ENCODE peak calls at places on chromosomes 12 and 14, in four cellular contexts. One of them, this sample, is unnamed.

GRCh38 chr12:124567035-124567672 is at the start of gene NCOR2:
- DNase-seq in fibroblast of lung: no peak
- DNase-seq in suprapubic skin: no peak
- DNase-seq in BJ: no peak
- DNase-seq in this sample: no peak

GRCh38 chr12:131674373-131674772 is 36.5 kb upstream of the SFSWAP start:
- DNase-seq in suprapubic skin: peak
- DNase-seq in BJ: no peak
- DNase-seq in fibroblast of lung: no peak
- DNase-seq in this sample: no peak

GRCh38 chr14:102375126-102375525 is 12.4 kb downstream of the TECPR2 start:
- DNase-seq in BJ: no peak
- DNase-seq in suprapubic skin: no peak
- DNase-seq in fibroblast of lung: no peak
- DNase-seq in this sample: no peak

GRCh38 chr12:9727813-9728212 is 5.1 kb downstream of the CLECL1 start:
- DNase-seq in suprapubic skin: no peak
- DNase-seq in fibroblast of lung: no peak
- DNase-seq in BJ: no peak
- DNase-seq in this sample: no peak

GRCh38 chr12:100484178-100484886 is 10.7 kb downstream of the NR1H4 start:
- DNase-seq in suprapubic skin: no peak
- DNase-seq in BJ: no peak
- DNase-seq in fibroblast of lung: peak
- DNase-seq in this sample: no peak

GRCh38 chr12:78018939-78019338 is 188.2 kb downstream of the NAV3 start:
- DNase-seq in BJ: no peak
- DNase-seq in fibroblast of lung: peak
- DNase-seq in suprapubic skin: no peak
- DNase-seq in this sample: no peak

GRCh38 chr12:643478-644292 is 19.6 kb downstream of the NINJ2 start:
- DNase-seq in fibroblast of lung: no peak
- DNase-seq in suprapubic skin: peak
- DNase-seq in BJ: no peak
- DNase-seq in this sample: no peak

GRCh38 chr12:113163030-113163360 is 13.5 kb downstream of the CFAP73 start:
- DNase-seq in BJ: no peak
- DNase-seq in fibroblast of lung: no peak
- DNase-seq in suprapubic skin: no peak
- DNase-seq in this sample: no peak

GRCh38 chr14:97704316-97704715 is 907.1 kb downstream of the VRK1 start:
- DNase-seq in suprapubic skin: no peak
- DNase-seq in fibroblast of lung: no peak
- DNase-seq in BJ: no peak
- DNase-seq in this sample: no peak

GRCh38 chr14:67574806-67575205 is 25.3 kb downstream of the PIGH start:
- DNase-seq in fibroblast of lung: no peak
- DNase-seq in BJ: no peak
- DNase-seq in suprapubic skin: peak
- DNase-seq in this sample: no peak

GRCh38 chr14:59772252-59772651 is 98.3 kb downstream of the RTN1 start:
- DNase-seq in suprapubic skin: no peak
- DNase-seq in BJ: no peak
- DNase-seq in fibroblast of lung: no peak
- DNase-seq in this sample: no peak

GRCh38 chr12:26789731-26790644 is 43.0 kb downstream of the ITPR2 start:
- DNase-seq in suprapubic skin: no peak
- DNase-seq in fibroblast of lung: peak
- DNase-seq in BJ: peak
- DNase-seq in this sample: no peak

GRCh38 chr12:124147579-124147978 is 147.3 kb upstream of the RFLNA start:
- DNase-seq in fibroblast of lung: no peak
- DNase-seq in BJ: no peak
- DNase-seq in suprapubic skin: no peak
- DNase-seq in this sample: no peak

GRCh38 chr12:24111591-24111990 is 162.1 kb upstream of the SOX5 start:
- DNase-seq in suprapubic skin: no peak
- DNase-seq in fibroblast of lung: peak
- DNase-seq in BJ: no peak
- DNase-seq in this sample: no peak

GRCh38 chr12:40921563-40922163 is 229.4 kb downstream of the CNTN1 start:
- DNase-seq in BJ: no peak
- DNase-seq in suprapubic skin: no peak
- DNase-seq in fibroblast of lung: peak
- DNase-seq in this sample: no peak

GRCh38 chr12:108630481-108631207 is 3.0 kb downstream of the SELPLG start:
- DNase-seq in BJ: peak
- DNase-seq in fibroblast of lung: peak
- DNase-seq in suprapubic skin: no peak
- DNase-seq in this sample: no peak

GRCh38 chr14:99260652-99261551 is 11.1 kb downstream of the BCL11B start:
- DNase-seq in suprapubic skin: no peak
- DNase-seq in fibroblast of lung: no peak
- DNase-seq in BJ: no peak
- DNase-seq in this sample: no peak

GRCh38 chr12:110007874-110008273 is 8.6 kb downstream of the ANKRD13A start:
- DNase-seq in BJ: no peak
- DNase-seq in fibroblast of lung: no peak
- DNase-seq in suprapubic skin: no peak
- DNase-seq in this sample: no peak

GRCh38 chr14:75531256-75531655 is 9.0 kb downstream of the BATF start:
- DNase-seq in suprapubic skin: no peak
- DNase-seq in BJ: no peak
- DNase-seq in fibroblast of lung: no peak
- DNase-seq in this sample: no peak

GRCh38 chr12:82565982-82566381 is 120.7 kb upstream of the TMTC2 start:
- DNase-seq in fibroblast of lung: no peak
- DNase-seq in BJ: no peak
- DNase-seq in suprapubic skin: no peak
- DNase-seq in this sample: no peak

GRCh38 chr12:59185291-59185690 is 265.0 kb upstream of the LRIG3 start:
- DNase-seq in suprapubic skin: no peak
- DNase-seq in BJ: no peak
- DNase-seq in fibroblast of lung: no peak
- DNase-seq in this sample: no peak

GRCh38 chr12:75690556-75690955 is 179.1 kb upstream of the KRR1 start:
- DNase-seq in fibroblast of lung: peak
- DNase-seq in BJ: peak
- DNase-seq in suprapubic skin: no peak
- DNase-seq in this sample: no peak

GRCh38 chr12:120642806-120643205 is 2.4 kb downstream of the CABP1 start:
- DNase-seq in BJ: no peak
- DNase-seq in suprapubic skin: no peak
- DNase-seq in fibroblast of lung: no peak
- DNase-seq in this sample: peak

DNA sequence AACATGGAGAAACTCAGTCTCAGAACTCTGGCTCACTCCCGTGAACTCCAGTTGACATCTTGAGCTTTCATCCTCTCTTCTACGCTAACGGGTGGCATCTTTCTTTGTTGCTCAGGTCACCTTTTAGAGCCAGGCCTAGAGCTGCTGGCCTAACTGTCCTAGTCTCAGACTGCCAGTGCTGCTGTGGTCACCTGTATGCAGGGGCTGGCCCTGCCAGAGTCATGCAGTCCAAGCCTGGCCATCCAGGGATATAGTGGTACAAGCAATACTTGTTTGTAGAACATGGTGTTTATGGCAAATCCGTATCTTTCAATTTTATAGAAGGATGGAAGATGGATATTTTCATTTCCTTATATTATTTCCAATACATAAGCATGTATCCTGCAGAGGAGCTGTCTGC is 117.2 kb downstream of the PELI2 start:
- DNase-seq in BJ: no peak
- DNase-seq in fibroblast of lung: no peak
- DNase-seq in suprapubic skin: no peak
- DNase-seq in this sample: no peak
- TF ChIP-seq CTCF in BJ: no peak
- TF ChIP-seq CTCF in fibroblast of lung: no peak
- TF ChIP-seq CTCF in suprapubic skin: no peak
- TF ChIP-seq CTCF in this sample: no peak

GRCh38 chr12:68745376-68745903 is 536 bp upstream of the SLC35E3 start:
- DNase-seq in fibroblast of lung: peak
- DNase-seq in suprapubic skin: no peak
- DNase-seq in BJ: no peak
- DNase-seq in this sample: no peak
- H3K4me3 ChIP-seq in fibroblast of lung: peak
- H3K4me3 ChIP-seq in suprapubic skin: peak
- H3K4me3 ChIP-seq in BJ: peak
- H3K4me3 ChIP-seq in this sample: peak

GRCh38 chr12:15575797-15576560 is 213.2 kb downstream of the EPS8 start:
- DNase-seq in BJ: no peak
- DNase-seq in fibroblast of lung: no peak
- DNase-seq in suprapubic skin: no peak
- DNase-seq in this sample: no peak
- TF ChIP-seq CTCF in BJ: no peak
- TF ChIP-seq CTCF in fibroblast of lung: no peak
- TF ChIP-seq CTCF in suprapubic skin: no peak
- TF ChIP-seq CTCF in this sample: no peak

DNA sequence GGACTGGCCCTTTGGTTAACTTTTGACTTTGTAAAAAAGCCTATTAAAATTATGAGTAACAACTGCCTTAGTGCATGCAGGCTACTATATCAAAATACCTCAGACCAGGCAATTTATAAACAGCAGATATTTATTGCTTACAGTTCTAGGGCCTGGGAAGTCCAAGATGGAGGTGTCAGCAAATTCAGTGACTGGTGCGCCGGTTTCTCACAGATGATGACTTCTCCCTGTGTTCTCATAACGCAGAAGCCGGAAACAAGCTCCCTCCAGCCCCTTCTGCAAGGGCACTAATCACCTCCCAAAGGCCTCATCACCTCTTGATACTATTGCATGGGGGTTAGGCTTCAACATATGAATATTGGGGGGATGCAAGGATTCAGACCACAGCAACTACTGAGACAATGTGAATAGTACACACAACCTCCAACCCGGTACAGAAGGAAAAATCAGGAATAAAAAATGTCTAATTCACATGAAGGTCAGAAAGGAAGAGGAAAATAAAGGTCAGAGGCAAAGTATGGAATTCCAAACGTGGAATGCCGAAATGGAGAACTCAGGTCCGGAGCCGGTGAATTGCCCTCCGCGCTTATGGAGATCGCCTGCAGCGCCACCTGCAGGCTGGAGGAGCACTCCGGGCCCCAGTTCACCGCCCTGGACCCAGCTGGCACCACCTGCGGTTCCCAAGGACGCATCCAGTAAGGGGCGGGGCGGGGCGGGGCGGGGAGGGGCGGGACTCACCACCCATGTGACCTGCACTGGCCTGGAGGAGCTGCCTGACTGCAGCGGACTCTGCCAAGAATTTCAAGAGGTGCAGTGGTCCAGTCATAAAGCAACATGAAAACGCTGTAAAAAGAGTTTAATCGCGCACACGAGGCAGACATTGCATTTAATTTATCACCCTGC is 203.4 kb downstream of the KIF26A start:
- DNase-seq in fibroblast of lung: no peak
- DNase-seq in suprapubic skin: no peak
- DNase-seq in BJ: no peak
- DNase-seq in this sample: no peak
- H3K4me3 ChIP-seq in fibroblast of lung: no peak
- H3K4me3 ChIP-seq in suprapubic skin: no peak
- H3K4me3 ChIP-seq in BJ: no peak
- H3K4me3 ChIP-seq in this sample: no peak

GRCh38 chr12:115918763-115919162 is 358.7 kb downstream of the MED13L start:
- DNase-seq in fibroblast of lung: no peak
- DNase-seq in BJ: no peak
- DNase-seq in suprapubic skin: no peak
- DNase-seq in this sample: no peak

GRCh38 chr12:115923851-115924250 is 353.6 kb downstream of the MED13L start:
- DNase-seq in suprapubic skin: no peak
- DNase-seq in BJ: no peak
- DNase-seq in fibroblast of lung: no peak
- DNase-seq in this sample: no peak

GRCh38 chr12:115920395-115921183 is 356.9 kb downstream of the MED13L start:
- DNase-seq in fibroblast of lung: no peak
- DNase-seq in BJ: peak
- DNase-seq in suprapubic skin: no peak
- DNase-seq in this sample: no peak

GRCh38 chr12:115926037-115926670 is 351.3 kb downstream of the MED13L start:
- DNase-seq in suprapubic skin: no peak
- DNase-seq in fibroblast of lung: no peak
- DNase-seq in BJ: no peak
- DNase-seq in this sample: no peak

GRCh38 chr12:115922952-115923564 is 354.4 kb downstream of the MED13L start:
- DNase-seq in BJ: no peak
- DNase-seq in suprapubic skin: no peak
- DNase-seq in fibroblast of lung: peak
- DNase-seq in this sample: no peak
- TF ChIP-seq CTCF in BJ: no peak
- TF ChIP-seq CTCF in suprapubic skin: no peak
- TF ChIP-seq CTCF in fibroblast of lung: peak
- TF ChIP-seq CTCF in this sample: peak

GRCh38 chr14:24145219-24145618 is 1.2 kb downstream of the PSME2 start:
- DNase-seq in fibroblast of lung: no peak
- DNase-seq in suprapubic skin: no peak
- DNase-seq in BJ: no peak
- DNase-seq in this sample: no peak
- H3K4me3 ChIP-seq in fibroblast of lung: peak
- H3K4me3 ChIP-seq in suprapubic skin: no peak
- H3K4me3 ChIP-seq in BJ: no peak
- H3K4me3 ChIP-seq in this sample: peak

DNA sequence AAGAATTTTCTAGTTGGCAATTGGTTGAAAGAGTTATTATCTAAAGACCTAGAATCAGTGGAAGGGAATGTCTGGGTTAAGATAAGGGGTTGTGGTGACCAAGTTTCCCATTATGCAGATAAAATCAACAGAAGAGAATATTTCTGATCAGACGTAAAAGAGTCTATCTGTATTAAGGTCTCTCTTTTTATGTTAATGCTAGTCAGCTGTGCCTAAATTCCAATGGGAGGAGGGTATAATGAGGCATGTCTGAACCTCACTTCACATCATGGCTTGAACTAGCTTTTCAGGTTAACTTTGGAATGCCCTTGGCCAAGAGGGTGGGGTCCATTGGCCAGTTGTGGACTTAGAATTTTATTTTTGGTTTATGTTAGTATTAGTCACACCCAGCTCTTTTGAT is 34.3 kb upstream of the CHST11 start:
- DNase-seq in suprapubic skin: no peak
- DNase-seq in BJ: no peak
- DNase-seq in fibroblast of lung: no peak
- DNase-seq in this sample: no peak
- TF ChIP-seq CTCF in suprapubic skin: no peak
- TF ChIP-seq CTCF in BJ: no peak
- TF ChIP-seq CTCF in fibroblast of lung: no peak
- TF ChIP-seq CTCF in this sample: no peak

GRCh38 chr12:54603173-54603814 is 14.8 kb upstream of the PPP1R1A start:
- DNase-seq in suprapubic skin: peak
- DNase-seq in BJ: no peak
- DNase-seq in fibroblast of lung: peak
- DNase-seq in this sample: no peak

GRCh38 chr12:54603872-54604271 is 15.4 kb upstream of the PPP1R1A start:
- DNase-seq in suprapubic skin: peak
- DNase-seq in fibroblast of lung: no peak
- DNase-seq in BJ: no peak
- DNase-seq in this sample: no peak

GRCh38 chr12:54604436-54604835 is 16.0 kb upstream of the PPP1R1A start:
- DNase-seq in BJ: no peak
- DNase-seq in suprapubic skin: peak
- DNase-seq in fibroblast of lung: no peak
- DNase-seq in this sample: no peak

GRCh38 chr12:54601841-54602240 is 13.4 kb upstream of the PPP1R1A start:
- DNase-seq in BJ: no peak
- DNase-seq in suprapubic skin: no peak
- DNase-seq in fibroblast of lung: no peak
- DNase-seq in this sample: no peak

GRCh38 chr12:54602661-54603060 is 14.2 kb upstream of the PPP1R1A start:
- DNase-seq in suprapubic skin: no peak
- DNase-seq in BJ: no peak
- DNase-seq in fibroblast of lung: no peak
- DNase-seq in this sample: no peak
- H3K4me3 ChIP-seq in suprapubic skin: no peak
- H3K4me3 ChIP-seq in BJ: no peak
- H3K4me3 ChIP-seq in fibroblast of lung: no peak
- H3K4me3 ChIP-seq in this sample: no peak